ENCODE peak calls at places on chromosomes 3 and 15, in five cellular contexts. H, T, Y, P and C are unnamed samples.

GRCh38 chr15:86221119-86221518 is 141.4 kb downstream of the AGBL1 start:
- DNase-seq in T (no peak), Y (no peak), H (no peak), P (no peak), C (no peak)

GRCh38 chr15:94666553-94666952 is 435.2 kb downstream of the MCTP2 start:
- DNase-seq in H (no peak), P (no peak), T (no peak), Y (no peak), C (no peak)

GRCh38 chr3:66021731-66022131 is 17.0 kb downstream of the MAGI1 start:
- DNase-seq in T (no peak), P (no peak), Y (no peak), H (no peak), C (no peak)

GRCh38 chr3:46112296-46112695 is 85.0 kb upstream of the XCR1 start:
- DNase-seq in P (no peak), T (no peak), Y (no peak), H (no peak), C (no peak)

GRCh38 chr3:127775398-127776109 is 46.8 kb downstream of the MGLL start:
- DNase-seq in P (peak), Y (no peak), H (no peak), T (peak), C (peak)

GRCh38 chr15:42137461-42138261 is 18.8 kb downstream of the PLA2G4F start:
- DNase-seq in H (no peak), Y (no peak), T (no peak), P (peak), C (no peak)

GRCh38 chr15:31977812-31978662 is 52.3 kb upstream of the CHRNA7 start:
- DNase-seq in Y (no peak), P (peak), H (no peak), T (peak), C (peak)

GRCh38 chr3:143443851-143444331 is 324.3 kb downstream of the CHST2 start:
- DNase-seq in P (peak), H (no peak), Y (no peak), T (peak), C (peak)

GRCh38 chr3:94226058-94226457 is 163.2 kb downstream of the NSUN3 start:
- DNase-seq in T (no peak), Y (no peak), H (no peak), P (no peak), C (no peak)

GRCh38 chr15:42490743-42491539 is at the start of gene ZNF106:
- DNase-seq in H (peak), Y (peak), T (peak), P (peak), C (peak)

GRCh38 chr3:169923189-169923588 is 11.8 kb downstream of the SAMD7 start:
- DNase-seq in P (peak), H (no peak), T (peak), Y (no peak), C (peak)

GRCh38 chr15:38068600-38068999 is 134.2 kb downstream of the TMCO5A start:
- DNase-seq in T (no peak), Y (no peak), P (no peak), H (no peak), C (no peak)

GRCh38 chr3:59809016-59809415 is 759.2 kb upstream of the CFAP20DC start:
- DNase-seq in Y (no peak), P (no peak), T (no peak), H (no peak), C (no peak)

GRCh38 chr15:25641762-25642161 is 202.9 kb upstream of the UBE3A start:
- DNase-seq in P (no peak), Y (no peak), T (no peak), H (no peak), C (no peak)

GRCh38 chr3:127158614-127159221 is 34.2 kb upstream of the PRR23E start:
- DNase-seq in P (peak), Y (no peak), H (peak), T (no peak), C (no peak)

GRCh38 chr3:187063286-187064081 is 75.8 kb downstream of the RPL39L start:
- DNase-seq in Y (no peak), T (no peak), H (no peak), P (no peak), C (no peak)

GRCh38 chr15:60392986-60393811 is 4.6 kb downstream of the ANXA2 start:
- DNase-seq in T (peak), P (peak), Y (no peak), H (peak), C (peak)

GRCh38 chr3:11637901-11638668 is 5.6 kb downstream of the VGLL4 start:
- DNase-seq in T (no peak), Y (no peak), P (peak), H (no peak), C (no peak)

GRCh38 chr3:184540777-184541681 is 20.6 kb upstream of the EPHB3 start:
- DNase-seq in T (peak), H (peak), P (peak), Y (peak), C (peak)

GRCh38 chr3:71512544-71512943 is 71.0 kb downstream of the FOXP1 start:
- DNase-seq in T (no peak), Y (no peak), H (no peak), P (no peak), C (no peak)

GRCh38 chr3:64815691-64816225 is 128.0 kb upstream of the ADAMTS9 start:
- DNase-seq in T (no peak), H (no peak), P (no peak), Y (no peak), C (no peak)

GRCh38 chr3:169564883-169565282 is 98.6 kb downstream of the MECOM start:
- DNase-seq in P (no peak), T (no peak), H (no peak), Y (no peak), C (no peak)

GRCh38 chr15:90037961-90038633 is 37.0 kb downstream of the ZNF710 start:
- DNase-seq in P (no peak), Y (no peak), H (peak), T (no peak), C (no peak)

GRCh38 chr15:74580538-74581350 is 34.9 kb upstream of the CLK3 start:
- DNase-seq in P (no peak), Y (no peak), T (no peak), H (no peak), C (no peak)

GRCh38 chr3:13372126-13372525 is 48.0 kb downstream of the NUP210 start:
- DNase-seq in T (no peak), H (no peak), P (no peak), Y (no peak), C (no peak)

GRCh38 chr3:13372656-13373055 is 47.5 kb downstream of the NUP210 start:
- DNase-seq in Y (no peak), T (no peak), H (no peak), P (no peak), C (no peak)

GRCh38 chr3:13375464-13375863 is 44.7 kb downstream of the NUP210 start:
- DNase-seq in Y (no peak), P (no peak), T (no peak), H (no peak), C (no peak)

GRCh38 chr3:13376091-13376490 is 44.0 kb downstream of the NUP210 start:
- DNase-seq in Y (no peak), H (no peak), P (no peak), T (no peak), C (no peak)

GRCh38 chr3:13373975-13374586 is 46.0 kb downstream of the NUP210 start:
- DNase-seq in Y (no peak), H (no peak), P (no peak), T (no peak), C (no peak)
- TF ChIP-seq POLR2A in Y (no peak), H (no peak), P (no peak), T (no peak), C (no peak)

DNA sequence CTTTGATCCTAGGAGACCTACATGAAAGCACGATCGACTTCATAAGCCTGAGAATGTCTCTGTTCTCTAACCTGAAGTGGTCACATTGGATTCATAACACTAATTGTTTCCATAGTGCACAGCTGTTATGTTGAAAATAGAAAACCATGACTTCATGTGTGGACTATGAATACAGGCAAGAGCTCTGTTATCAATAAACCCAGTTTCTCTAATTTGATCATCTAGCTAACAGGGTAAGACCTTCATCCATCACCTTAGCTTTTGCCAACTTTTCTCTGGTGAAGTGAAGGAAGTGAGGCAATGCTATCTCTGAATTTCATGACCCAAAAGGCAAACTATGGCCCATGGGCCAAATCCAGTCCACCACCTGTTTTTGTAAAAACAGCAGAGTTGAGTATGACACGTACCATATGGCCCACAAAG is 27.2 kb downstream of the ABI3BP start:
- DNase-seq in H (no peak), T (no peak), Y (no peak), P (no peak), C (peak)
- TF ChIP-seq CTCF in H (no peak), T (no peak), Y (no peak), P (no peak), C (no peak)

GRCh38 chr3:123480428-123480827 is 31.5 kb upstream of the ADCY5 start:
- DNase-seq in H (no peak), P (no peak), T (no peak), Y (no peak), C (no peak)
- TF ChIP-seq POLR2A in H (no peak), P (no peak), T (no peak), Y (no peak), C (no peak)

GRCh38 chr3:195441476-195441970 is 1.3 kb downstream of the ACAP2 start:
- DNase-seq in Y (no peak), H (no peak), P (peak), T (no peak), C (no peak)

GRCh38 chr3:195442573-195443390 is at the start of gene ACAP2:
- DNase-seq in H (peak), Y (peak), T (peak), P (peak), C (peak)

GRCh38 chr3:195443391-195443989 is 670 bp upstream of the ACAP2 start:
- DNase-seq in T (no peak), Y (no peak), H (no peak), P (no peak), C (no peak)

GRCh38 chr3:195441051-195441450 is 1.8 kb downstream of the ACAP2 start:
- DNase-seq in H (no peak), P (no peak), Y (no peak), T (no peak), C (no peak)

GRCh38 chr3:195441971-195442572 is 748 bp downstream of the ACAP2 start:
- DNase-seq in P (peak), Y (no peak), H (no peak), T (peak), C (peak)
- TF ChIP-seq CTCF in P (no peak), Y (no peak), H (no peak), T (no peak), C (no peak)

DNA sequence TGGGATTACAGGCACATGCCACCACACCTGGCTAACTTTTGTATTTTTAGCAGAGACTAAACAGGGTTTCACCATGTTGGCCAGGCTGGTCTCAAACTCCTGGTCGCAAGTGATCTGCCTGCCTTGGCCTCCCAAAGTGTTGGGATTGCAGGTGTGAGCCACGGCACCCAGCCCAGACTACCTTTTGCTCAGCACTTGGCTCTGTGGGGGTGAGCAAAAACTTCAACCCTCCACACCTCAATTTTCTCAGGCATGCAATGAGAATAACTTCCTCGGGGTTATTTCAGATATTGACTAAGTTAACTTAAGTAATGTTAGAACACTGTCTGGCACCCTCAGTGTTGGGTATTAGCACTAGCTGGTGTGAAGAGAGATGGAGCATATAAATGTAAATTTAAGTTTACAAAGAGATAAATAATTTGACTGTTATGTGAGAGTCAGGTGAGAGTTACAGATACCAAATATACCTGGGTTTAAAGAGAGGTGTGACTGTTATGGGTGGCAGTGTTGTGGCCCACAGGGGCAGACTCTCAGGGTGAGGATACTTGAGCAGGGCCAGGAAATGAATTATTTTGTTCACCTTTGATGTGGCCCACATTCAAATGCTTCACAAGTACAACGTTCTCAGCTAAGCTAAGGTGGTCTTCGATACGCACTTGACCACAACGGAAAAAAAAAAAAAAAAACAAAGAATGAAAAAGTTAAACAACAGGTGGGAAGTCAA is 29.0 kb downstream of the CPOX start:
- DNase-seq in T (no peak), Y (no peak), P (no peak), H (no peak), C (no peak)
- TF ChIP-seq POLR2A in T (no peak), Y (no peak), P (no peak), H (no peak), C (no peak)

DNA sequence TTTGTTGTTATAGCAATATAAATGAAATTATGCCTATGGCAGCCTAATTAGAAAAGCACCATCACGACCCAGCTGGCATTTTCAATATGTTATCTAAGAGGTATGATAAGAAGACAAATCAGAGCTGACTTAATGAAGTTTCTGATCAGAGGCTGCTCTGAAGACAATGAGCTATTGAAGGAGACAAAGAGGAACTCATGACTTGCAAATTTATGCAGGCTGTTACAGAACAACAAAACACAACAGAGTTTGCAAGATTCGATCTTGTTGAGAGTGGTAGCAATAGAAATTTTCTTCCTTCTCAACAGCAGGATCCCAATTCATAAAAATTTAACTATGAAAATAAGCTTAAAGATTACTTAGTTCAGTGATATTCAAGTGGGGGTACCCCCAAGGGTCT is 7.7 kb downstream of the CCDC54 start:
- DNase-seq in H (no peak), P (no peak), T (no peak), Y (no peak), C (no peak)
- TF ChIP-seq CTCF in H (no peak), P (no peak), T (no peak), Y (no peak), C (no peak)

GRCh38 chr15:63597821-63598220 is 634 bp downstream of the FBXL22 start:
- DNase-seq in H (no peak), P (peak), Y (no peak), T (peak), C (no peak)

GRCh38 chr15:63599401-63600000 is 2.3 kb downstream of the FBXL22 start:
- DNase-seq in H (peak), Y (no peak), T (peak), P (peak), C (peak)

GRCh38 chr15:63600001-63600645 is 2.9 kb downstream of the FBXL22 start:
- DNase-seq in T (peak), Y (no peak), P (no peak), H (no peak), C (no peak)

GRCh38 chr15:63597033-63597790 is at the start of gene FBXL22:
- DNase-seq in P (peak), T (peak), Y (no peak), H (no peak), C (peak)

GRCh38 chr15:63598467-63599400 is 1.5 kb downstream of the FBXL22 start:
- DNase-seq in Y (no peak), T (peak), H (no peak), P (no peak), C (no peak)
- TF ChIP-seq POLR2A in Y (no peak), T (no peak), H (no peak), P (no peak), C (no peak)